ENCODE peak calls at places on chromosome 1, in four cellular contexts. T is activated T-cell treated with anti-CD3 and anti-CD28 coated beads, Interleukin-2, amount 50 U/mL, for 24 hours; L is Right ventricle myocardium superior; S is EL. P is an unnamed sample.
A peak's percentile ranks its signal among the peaks of the same experiment; 100 is the strongest.

GRCh38 chr1:94942171-94943128 is 15.5 kb upstream of the CNN3 start:
- DNase-seq in T (no peak), L (no peak), S (no peak), P (no peak)

GRCh38 chr1:213996320-213997022 is 8.7 kb downstream of the PROX1 start:
- DNase-seq in T (no peak), L (no peak), S (no peak), P (no peak)

GRCh38 chr1:78334114-78334513 is 156.7 kb upstream of the PTGFR start:
- DNase-seq in T (no peak), L (no peak), S (no peak), P (no peak)

GRCh38 chr1:22262583-22262982 is 119.7 kb upstream of the WNT4 start:
- DNase-seq in T (no peak), L (no peak), S (no peak), P (no peak)

GRCh38 chr1:18883636-18884418 is 18.5 kb downstream of the ALDH4A1 start:
- DNase-seq in T (peak; percentile 83), L (peak; percentile 86), S (peak; percentile 68), P (no peak)

GRCh38 chr1:23796466-23797271 is 3.9 kb downstream of the GALE start:
- DNase-seq in T (no peak), L (no peak), S (no peak), P (no peak)

GRCh38 chr1:25562101-25562927 is 18.9 kb downstream of the LDLRAP1 start:
- DNase-seq in T (peak; percentile 65), L (no peak), S (no peak), P (no peak)

GRCh38 chr1:230792691-230793462 is 45.7 kb downstream of the CAPN9 start:
- DNase-seq in T (no peak), L (no peak), S (no peak), P (no peak)

GRCh38 chr1:19532519-19532918 is 47.2 kb upstream of the CAPZB start:
- DNase-seq in T (no peak), L (no peak), S (no peak), P (no peak)

GRCh38 chr1:172394167-172394751 is 26.2 kb upstream of the C1orf105 start:
- DNase-seq in T (peak; percentile 62), L (no peak), S (no peak), P (no peak)

GRCh38 chr1:5986018-5986417 is 6.2 kb downstream of the NPHP4 start:
- DNase-seq in T (no peak), L (peak; percentile 26), S (no peak), P (peak; percentile 45)

GRCh38 chr1:50430010-50430405 is 6.8 kb upstream of the DMRTA2 start:
- DNase-seq in T (no peak), L (no peak), S (no peak), P (no peak)

GRCh38 chr1:156920233-156921052 is at the start of gene LRRC71:
- DNase-seq in T (peak; percentile 81), L (peak; percentile 88), S (peak; percentile 78), P (peak; percentile 94)

GRCh38 chr1:102580806-102581205 is 527.5 kb downstream of the COL11A1 start:
- DNase-seq in T (no peak), L (no peak), S (no peak), P (no peak)

GRCh38 chr1:10996100-10996499 is 16.4 kb upstream of the TARDBP start:
- DNase-seq in T (no peak), L (no peak), S (no peak), P (no peak)

GRCh38 chr1:25430073-25430665 is 528 bp upstream of the MACO1 start:
- DNase-seq in T (peak; percentile 90), L (peak; percentile 93), S (peak; percentile 85), P (peak; percentile 95)

GRCh38 chr1:19676438-19676922 is 11.8 kb downstream of the HTR6 start:
- DNase-seq in T (no peak), L (peak; percentile 79), S (peak; percentile 36), P (no peak)

GRCh38 chr1:211535338-211535737 is 43.4 kb upstream of the RD3 start:
- DNase-seq in T (no peak), L (no peak), S (no peak), P (no peak)

GRCh38 chr1:81967957-81968356 is 167.2 kb downstream of the ADGRL2 start:
- DNase-seq in T (no peak), L (no peak), S (no peak), P (no peak)

GRCh38 chr1:64595871-64596515 is 126.1 kb downstream of the CACHD1 start:
- DNase-seq in T (no peak), L (no peak), S (no peak), P (no peak)

GRCh38 chr1:1402081-1402900 is 3.2 kb upstream of the CCNL2 start:
- DNase-seq in T (peak; percentile 58), L (no peak), S (peak; percentile 49), P (peak; percentile 39)

GRCh38 chr1:229769809-229770208 is 143.8 kb downstream of the URB2 start:
- DNase-seq in T (no peak), L (no peak), S (no peak), P (no peak)

GRCh38 chr1:63936276-63936675 is 162.5 kb downstream of the ROR1 start:
- DNase-seq in T (no peak), L (no peak), S (peak; percentile 25), P (no peak)

GRCh38 chr1:18350783-18351182 is 129.9 kb upstream of the KLHDC7A start:
- DNase-seq in T (no peak), L (no peak), S (no peak), P (no peak)

GRCh38 chr1:65002508-65003315 is 36.4 kb upstream of the JAK1 start:
- DNase-seq in T (peak; percentile 81), L (peak; percentile 91), S (peak; percentile 83), P (peak; percentile 94)

GRCh38 chr1:55143686-55144085 is 71.5 kb downstream of the USP24 start:
- DNase-seq in T (no peak), L (no peak), S (no peak), P (no peak)

GRCh38 chr1:47688161-47688560 is 250.3 kb downstream of the FOXD2 start:
- DNase-seq in T (no peak), L (no peak), S (no peak), P (no peak)